ENCODE peak calls at places on chromosomes 13 and 19, in ten cellular contexts. U is A673; Z is kidney; A is activated T-helper 9 cell treated with anti-CD3 and anti-CD28 coated beads, Interleukin-2, amount 50 U/mL, for 16 hours; E is GM04504; F is MV-4-11; C is non-pigmented ciliary epithelial cell; P is cardiac fibroblast; J is CD4-positive, alpha-beta T cell; L is retina. N is an unnamed sample.

GRCh38 chr13:35630551-35631275 is 154.2 kb upstream of the MAB21L1 start:
- DNase-seq in Z (no peak), U (peak), A (no peak), C (peak), L (peak), F (peak), E (peak), P (peak), J (no peak), N (peak)

GRCh38 chr19:46756544-46756888 is 10.3 kb upstream of the STRN4 start:
- DNase-seq in C (no peak), L (no peak), U (no peak), J (no peak), Z (peak), E (no peak), A (no peak), P (no peak), F (no peak), N (no peak)

GRCh38 chr19:55697698-55698097 is 22.7 kb downstream of the EPN1 start:
- DNase-seq in U (no peak), F (no peak), L (no peak), E (no peak), Z (no peak), J (no peak), C (no peak), P (no peak), A (no peak), N (no peak)

GRCh38 chr13:64457976-64458375 is 2772.2 kb downstream of the PCDH9 start:
- DNase-seq in E (no peak), F (no peak), C (peak), U (no peak), L (no peak), Z (no peak), J (no peak), P (peak), A (no peak), N (no peak)

GRCh38 chr13:31588923-31589322 is 150.4 kb upstream of the RXFP2 start:
- DNase-seq in F (no peak), L (no peak), C (no peak), E (no peak), P (no peak), Z (no peak), U (no peak), J (no peak), A (no peak), N (no peak)

GRCh38 chr19:11088508-11089253 is 582 bp upstream of the LDLR start:
- DNase-seq in Z (no peak), C (no peak), P (peak), E (no peak), J (no peak), F (no peak), A (no peak), L (peak), U (no peak), N (no peak)

GRCh38 chr19:57075125-57075524 is 44.7 kb upstream of the USP29 start:
- DNase-seq in E (no peak), J (no peak), A (no peak), P (no peak), L (no peak), U (peak), F (no peak), C (no peak), Z (no peak), N (no peak)

GRCh38 chr13:98557934-98558630 is 18.8 kb downstream of the STK24 start:
- DNase-seq in C (no peak), F (no peak), A (no peak), U (peak), E (no peak), Z (no peak), L (no peak), P (peak), J (no peak), N (no peak)

GRCh38 chr19:51726049-51726448 is 2.3 kb upstream of the HAS1 start:
- DNase-seq in F (peak), P (peak), U (peak), A (no peak), C (no peak), J (no peak), Z (no peak), L (no peak), E (peak), N (no peak)

GRCh38 chr13:110244926-110245325 is 62.0 kb downstream of the COL4A1 start:
- DNase-seq in J (no peak), F (no peak), C (no peak), P (no peak), U (no peak), E (no peak), Z (no peak), L (no peak), A (no peak), N (no peak)

GRCh38 chr13:49495783-49496762 is at the start of gene PHF11:
- DNase-seq in J (peak), E (peak), P (peak), C (no peak), A (peak), L (peak), U (peak), Z (peak), F (peak), N (peak)

GRCh38 chr19:296476-297225 is 5.4 kb upstream of the PLPP2 start:
- DNase-seq in Z (peak), L (no peak), C (no peak), F (peak), A (no peak), E (no peak), U (no peak), P (no peak), J (no peak), N (no peak)

GRCh38 chr19:28327905-28328304 is 885.0 kb downstream of the UQCRFS1 start:
- DNase-seq in P (no peak), A (no peak), J (no peak), C (no peak), Z (no peak), F (no peak), L (no peak), E (no peak), U (no peak), N (no peak)

GRCh38 chr13:29853131-29853530 is 2.7 kb upstream of the UBL3 start:
- DNase-seq in E (no peak), A (no peak), C (no peak), P (no peak), F (no peak), U (no peak), L (no peak), Z (no peak), J (no peak), N (no peak)

GRCh38 chr19:55216461-55217198 is 7.3 kb upstream of the PTPRH start:
- DNase-seq in C (peak), U (peak), P (peak), Z (peak), E (peak), A (no peak), L (peak), F (peak), J (peak), N (peak)

GRCh38 chr13:106114981-106115554 is 420.4 kb downstream of the EFNB2 start:
- DNase-seq in J (no peak), C (no peak), U (no peak), L (no peak), A (no peak), E (peak), P (peak), Z (no peak), F (no peak), N (no peak)

GRCh38 chr13:79725841-79726240 is 244.9 kb downstream of the NDFIP2 start:
- DNase-seq in Z (no peak), P (no peak), J (no peak), L (no peak), U (no peak), C (no peak), A (no peak), E (no peak), F (no peak), N (no peak)

GRCh38 chr19:48319647-48320537 is 5.5 kb upstream of the EMP3 start:
- DNase-seq in J (peak), Z (peak), L (peak), P (peak), A (peak), U (peak), F (peak), C (no peak), E (no peak), N (peak)

GRCh38 chr13:23871616-23872220 is 17.5 kb downstream of the MIPEP start:
- DNase-seq in U (peak), Z (no peak), L (peak), C (no peak), P (peak), A (no peak), F (peak), E (peak), J (no peak), N (peak)

GRCh38 chr19:3555653-3556422 is 1.5 kb downstream of the MFSD12 start:
- DNase-seq in A (no peak), P (no peak), J (no peak), F (no peak), L (no peak), U (no peak), E (no peak), C (no peak), Z (no peak), N (no peak)

GRCh38 chr19:44682807-44683206 is 11.5 kb downstream of the CEACAM19 start:
- DNase-seq in J (no peak), A (no peak), F (peak), E (no peak), C (no peak), P (no peak), U (no peak), Z (no peak), L (no peak), N (no peak)

GRCh38 chr13:40518481-40518882 is 148.0 kb downstream of the FOXO1 start:
- DNase-seq in L (no peak), C (no peak), F (no peak), P (no peak), J (no peak), U (no peak), E (no peak), Z (no peak), A (peak), N (no peak)